ENCODE peak calls at places on chromosomes 5 and 9, in nine cellular contexts. B is A549, C is HCT116, J is A673, T is GM06990, N is GM12865, H is fibroblast of lung, A is GM12864, K is BE2C. G is an unnamed sample.

GRCh38 chr5:146399446-146399845 is 47.7 kb upstream of the TCERG1 start:
- DNase-seq in B (no peak), C (no peak), J (no peak), T (no peak), N (no peak), H (no peak), A (no peak), K (no peak), G (no peak)

GRCh38 chr9:94911986-94912635 is 185.6 kb downstream of the AOPEP start:
- DNase-seq in B (no peak), C (no peak), J (no peak), T (no peak), N (no peak), H (no peak), A (no peak), K (no peak), G (no peak)

GRCh38 chr9:134393582-134394280 is 67.5 kb downstream of the RXRA start:
- DNase-seq in B (no peak), C (no peak), J (no peak), T (no peak), N (peak), H (no peak), A (no peak), K (no peak), G (no peak)

GRCh38 chr5:7080501-7080900 is 315.4 kb upstream of the ADCY2 start:
- DNase-seq in B (no peak), C (no peak), J (no peak), T (no peak), N (no peak), H (no peak), A (no peak), K (no peak), G (no peak)

GRCh38 chr5:150485770-150486401 is 22.0 kb upstream of the NDST1 start:
- DNase-seq in B (peak), C (no peak), J (peak), T (peak), N (peak), H (peak), A (no peak), K (peak), G (peak)

GRCh38 chr5:54037205-54037604 is 273.2 kb downstream of the ARL15 start:
- DNase-seq in B (no peak), C (no peak), J (no peak), T (no peak), N (no peak), H (no peak), A (no peak), K (no peak), G (no peak)

GRCh38 chr5:91162534-91163381 is 220.4 kb downstream of the ARRDC3 start:
- DNase-seq in B (peak), C (peak), J (no peak), T (peak), N (peak), H (peak), A (peak), K (no peak), G (peak)

GRCh38 chr9:120925535-120926396 is 830 bp downstream of the TRAF1 start:
- DNase-seq in B (peak), C (no peak), J (no peak), T (peak), N (peak), H (peak), A (peak), K (no peak), G (peak)

GRCh38 chr5:147466581-147466980 is 43.3 kb downstream of the DPYSL3 start:
- DNase-seq in B (no peak), C (no peak), J (no peak), T (no peak), N (no peak), H (no peak), A (no peak), K (no peak), G (no peak)

GRCh38 chr5:15502208-15502607 is 2.2 kb downstream of the FBXL7 start:
- DNase-seq in B (no peak), C (no peak), J (peak), T (no peak), N (no peak), H (peak), A (no peak), K (no peak), G (no peak)

GRCh38 chr9:6216951-6217350 is 1.3 kb downstream of the IL33 start:
- DNase-seq in B (no peak), C (no peak), J (no peak), T (no peak), N (no peak), H (no peak), A (no peak), K (no peak), G (no peak)

GRCh38 chr5:54985301-54986268 is at the start of gene ESM1:
- DNase-seq in B (no peak), C (no peak), J (no peak), T (no peak), N (no peak), H (peak), A (no peak), K (no peak), G (no peak)

GRCh38 chr9:111676116-111676515 is 14.7 kb downstream of the GNG10 start:
- DNase-seq in B (no peak), C (no peak), J (no peak), T (no peak), N (no peak), H (no peak), A (no peak), K (no peak), G (no peak)

GRCh38 chr9:130780865-130781504 is 54.1 kb upstream of the ABL1 start:
- DNase-seq in B (peak), C (no peak), J (peak), T (no peak), N (no peak), H (peak), A (no peak), K (peak), G (no peak)

GRCh38 chr9:6673326-6674025 is 27.9 kb upstream of the GLDC start:
- DNase-seq in B (no peak), C (no peak), J (no peak), T (peak), N (peak), H (no peak), A (no peak), K (no peak), G (no peak)

GRCh38 chr9:120978987-120979386 is 52.4 kb upstream of the TRAF1 start:
- DNase-seq in B (no peak), C (no peak), J (no peak), T (no peak), N (no peak), H (no peak), A (no peak), K (no peak), G (no peak)

GRCh38 chr9:34139477-34140146 is 13.1 kb upstream of the DCAF12 start:
- DNase-seq in B (peak), C (peak), J (peak), T (no peak), N (peak), H (peak), A (no peak), K (peak), G (no peak)

GRCh38 chr9:136694163-136694864 is 7.1 kb upstream of the AGPAT2 start:
- DNase-seq in B (peak), C (peak), J (peak), T (no peak), N (peak), H (peak), A (no peak), K (peak), G (peak)

GRCh38 chr9:91502913-91503649 is 79.4 kb upstream of the NFIL3 start:
- DNase-seq in B (no peak), C (no peak), J (no peak), T (no peak), N (no peak), H (no peak), A (no peak), K (no peak), G (no peak)

GRCh38 chr5:122661496-122662180 is 113.2 kb upstream of the SNX2 start:
- DNase-seq in B (no peak), C (no peak), J (peak), T (no peak), N (no peak), H (peak), A (no peak), K (no peak), G (no peak)

GRCh38 chr9:121646992-121647391 is 4.4 kb upstream of the DAB2IP start:
- DNase-seq in B (no peak), C (no peak), J (no peak), T (no peak), N (no peak), H (no peak), A (no peak), K (no peak), G (no peak)

GRCh38 chr9:111961575-111961974 is 65.0 kb downstream of the UGCG start:
- DNase-seq in B (peak), C (peak), J (peak), T (no peak), N (no peak), H (peak), A (no peak), K (no peak), G (no peak)

GRCh38 chr9:20209421-20210340 is 412.6 kb downstream of the MLLT3 start:
- DNase-seq in B (no peak), C (no peak), J (no peak), T (no peak), N (peak), H (no peak), A (no peak), K (no peak), G (no peak)

GRCh38 chr9:132648283-132648682 is 21.5 kb downstream of the DDX31 start:
- DNase-seq in B (no peak), C (no peak), J (no peak), T (no peak), N (no peak), H (no peak), A (no peak), K (no peak), G (no peak)

GRCh38 chr5:168177831-168178450 is 113.5 kb upstream of the WWC1 start:
- DNase-seq in B (no peak), C (no peak), J (no peak), T (peak), N (no peak), H (no peak), A (no peak), K (peak), G (no peak)

GRCh38 chr9:69181908-69182353 is 7.9 kb downstream of the TJP2 start:
- DNase-seq in B (no peak), C (no peak), J (no peak), T (no peak), N (no peak), H (no peak), A (no peak), K (no peak), G (no peak)

GRCh38 chr9:89498845-89499480 is 1.1 kb upstream of the SEMA4D start:
- DNase-seq in B (no peak), C (no peak), J (no peak), T (peak), N (peak), H (no peak), A (peak), K (no peak), G (peak)

GRCh38 chr5:179795049-179795862 is 1.5 kb downstream of the LTC4S start:
- DNase-seq in B (no peak), C (no peak), J (no peak), T (no peak), N (no peak), H (no peak), A (no peak), K (no peak), G (no peak)

GRCh38 chr9:18238254-18238653 is 235.7 kb upstream of the ADAMTSL1 start:
- DNase-seq in B (peak), C (no peak), J (no peak), T (no peak), N (no peak), H (peak), A (no peak), K (no peak), G (no peak)

GRCh38 chr5:163964650-163965049 is 459.2 kb downstream of the MAT2B start:
- DNase-seq in B (no peak), C (no peak), J (no peak), T (no peak), N (no peak), H (peak), A (no peak), K (no peak), G (no peak)

GRCh38 chr5:59036274-59036961 is 453.5 kb downstream of the RAB3C start:
- DNase-seq in B (peak), C (peak), J (peak), T (no peak), N (no peak), H (peak), A (no peak), K (no peak), G (no peak)

GRCh38 chr9:90894956-90895687 is 93.5 kb downstream of the SYK start:
- DNase-seq in B (peak), C (no peak), J (peak), T (no peak), N (no peak), H (peak), A (no peak), K (no peak), G (no peak)

GRCh38 chr5:81517462-81517861 is 123.5 kb upstream of the ACOT12 start:
- DNase-seq in B (no peak), C (no peak), J (no peak), T (no peak), N (no peak), H (peak), A (no peak), K (no peak), G (no peak)

GRCh38 chr5:81519217-81519905 is 125.4 kb upstream of the ACOT12 start:
- DNase-seq in B (no peak), C (no peak), J (no peak), T (peak), N (no peak), H (no peak), A (no peak), K (no peak), G (no peak)

GRCh38 chr5:81513468-81513867 is 119.5 kb upstream of the ACOT12 start:
- DNase-seq in B (no peak), C (no peak), J (no peak), T (no peak), N (no peak), H (no peak), A (no peak), K (no peak), G (no peak)

GRCh38 chr5:81513982-81514381 is 120.0 kb upstream of the ACOT12 start:
- DNase-seq in B (peak), C (no peak), J (peak), T (no peak), N (no peak), H (peak), A (no peak), K (no peak), G (no peak)
- TF ChIP-seq CTCF in B (peak), C (peak), J (peak), T (peak), N (peak), H (peak), A (no peak), K (no peak), G (peak)

GRCh38 chr5:929596-929995 is 36.9 kb downstream of the TRIP13 start:
- DNase-seq in B (no peak), C (no peak), J (no peak), T (no peak), N (no peak), H (no peak), A (no peak), K (no peak), G (no peak)

GRCh38 chr5:923473-923873 is 30.8 kb downstream of the TRIP13 start:
- DNase-seq in B (peak), C (peak), J (peak), T (peak), N (peak), H (peak), A (no peak), K (peak), G (peak)

GRCh38 chr5:922745-923472 is 30.2 kb downstream of the TRIP13 start:
- DNase-seq in B (no peak), C (no peak), J (no peak), T (no peak), N (no peak), H (no peak), A (no peak), K (no peak), G (no peak)

GRCh38 chr5:927172-928015 is 34.7 kb downstream of the TRIP13 start:
- DNase-seq in B (no peak), C (no peak), J (no peak), T (no peak), N (no peak), H (no peak), A (no peak), K (no peak), G (no peak)

DNA sequence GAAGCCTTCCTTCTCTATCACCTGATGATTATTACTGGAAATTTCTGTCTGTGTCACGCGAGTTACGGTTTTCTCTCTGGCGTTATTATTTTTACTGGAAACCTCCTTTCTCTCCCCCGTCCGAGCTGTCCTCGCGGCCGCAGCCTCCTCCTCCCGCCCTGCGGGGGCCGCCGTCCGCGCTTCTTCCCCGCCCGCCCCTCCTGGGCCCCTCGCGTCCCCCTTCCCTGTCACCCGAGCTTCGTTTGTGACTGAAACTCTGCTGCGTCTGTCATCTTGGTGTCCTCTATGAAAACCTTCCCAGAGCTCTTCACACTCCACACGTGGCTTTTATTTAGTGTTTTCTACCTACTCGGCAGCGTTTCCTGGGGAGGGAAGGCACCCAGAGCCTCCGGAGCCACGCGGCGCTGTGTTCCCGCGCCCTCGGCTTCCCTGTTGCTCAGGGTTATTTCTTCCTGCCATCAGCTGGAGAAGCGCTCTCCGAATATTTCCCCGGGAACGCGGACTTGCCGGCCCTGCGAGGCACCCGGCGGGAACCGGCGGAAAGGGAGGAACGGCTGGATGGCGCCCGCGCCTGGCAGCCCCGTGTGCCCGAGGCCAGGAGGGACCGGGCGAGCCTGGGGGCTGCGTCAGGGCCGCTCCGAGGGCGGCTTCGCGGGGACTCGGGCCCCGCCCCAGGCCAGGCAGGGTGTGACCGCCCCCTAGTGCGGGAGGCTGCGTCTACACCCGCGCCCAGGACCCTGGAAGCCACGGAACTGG is 33.9 kb downstream of the TRIP13 start:
- DNase-seq in B (no peak), C (no peak), J (peak), T (no peak), N (no peak), H (peak), A (no peak), K (peak), G (peak)
- TF ChIP-seq CTCF in B (no peak), C (no peak), J (peak), T (peak), N (peak), H (peak), A (no peak), K (peak), G (peak)

DNA sequence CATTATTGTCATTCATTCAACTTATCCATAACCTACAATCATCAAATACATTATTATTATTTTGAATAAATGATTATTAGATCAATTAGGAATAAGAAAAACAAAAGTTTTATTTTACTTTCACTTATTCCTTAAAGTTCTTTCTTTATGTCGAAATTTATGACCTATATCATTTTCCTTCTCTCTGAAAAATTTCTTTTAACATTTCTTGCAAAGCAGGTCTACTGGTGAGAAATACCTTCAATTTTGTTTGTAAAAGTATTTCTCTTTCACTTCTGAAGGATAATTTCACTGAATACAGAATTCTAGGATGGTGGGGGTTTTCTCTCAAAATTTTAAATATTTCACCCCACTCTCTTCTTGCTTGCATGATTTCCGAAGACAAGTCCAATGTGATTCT is 2.6 kb upstream of the CCNI2 start:
- DNase-seq in B (no peak), C (no peak), J (no peak), T (no peak), N (no peak), H (no peak), A (no peak), K (no peak), G (no peak)
- TF ChIP-seq CTCF in B (no peak), C (no peak), J (no peak), T (no peak), N (no peak), H (no peak), A (no peak), K (no peak), G (no peak)

GRCh38 chr5:68795190-68795589 is 298.6 kb upstream of the SLC30A5 start:
- DNase-seq in B (no peak), C (no peak), J (no peak), T (no peak), N (no peak), H (no peak), A (no peak), K (no peak), G (no peak)
- TF ChIP-seq CTCF in B (no peak), C (no peak), J (no peak), T (no peak), N (no peak), H (no peak), A (no peak), K (no peak), G (no peak)

GRCh38 chr9:87664153-87665060 is 61.5 kb upstream of the CTSL start:
- DNase-seq in B (no peak), C (no peak), J (no peak), T (no peak), N (no peak), H (no peak), A (no peak), K (no peak), G (no peak)

GRCh38 chr9:87668222-87668621 is 57.7 kb upstream of the CTSL start:
- DNase-seq in B (no peak), C (no peak), J (no peak), T (no peak), N (no peak), H (no peak), A (no peak), K (no peak), G (no peak)

GRCh38 chr9:87668722-87669121 is 57.2 kb upstream of the CTSL start:
- DNase-seq in B (no peak), C (no peak), J (no peak), T (no peak), N (no peak), H (no peak), A (no peak), K (no peak), G (no peak)

GRCh38 chr9:87665516-87665915 is 60.4 kb upstream of the CTSL start:
- DNase-seq in B (no peak), C (no peak), J (no peak), T (no peak), N (no peak), H (no peak), A (no peak), K (no peak), G (no peak)

DNA sequence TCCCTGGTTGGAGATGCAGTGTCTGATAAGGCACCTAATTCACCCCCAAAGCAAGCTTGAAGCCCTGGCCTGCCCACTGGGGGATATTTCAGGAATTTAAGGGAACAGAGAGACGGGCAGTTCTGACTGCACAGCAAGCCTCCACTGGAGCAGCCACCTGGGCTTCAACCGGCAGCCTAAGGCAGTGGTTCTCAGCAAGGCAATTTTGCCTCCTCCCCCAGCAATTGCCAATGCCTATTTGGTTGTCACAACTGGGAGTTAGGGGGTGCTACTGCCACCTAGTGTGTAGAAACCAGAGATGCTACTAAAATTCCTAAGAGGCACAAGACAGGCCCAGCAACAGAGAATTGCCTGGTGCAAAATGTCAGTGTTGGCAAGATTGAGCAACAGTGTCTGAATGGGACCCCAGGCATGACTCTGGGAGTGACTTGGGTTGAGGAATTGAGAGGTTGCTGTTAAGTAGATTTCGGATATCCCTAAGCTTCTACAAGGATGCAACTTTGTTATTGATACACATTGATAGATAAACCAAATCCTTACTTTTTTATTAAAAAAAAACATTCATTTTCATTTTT is 58.7 kb upstream of the CTSL start:
- DNase-seq in B (peak), C (peak), J (peak), T (no peak), N (peak), H (no peak), A (no peak), K (no peak), G (no peak)
- TF ChIP-seq CTCF in B (peak), C (peak), J (peak), T (peak), N (peak), H (peak), A (peak), K (peak), G (peak)

GRCh38 chr5:11177993-11178711 is 417.1 kb upstream of the DAP start:
- DNase-seq in B (no peak), C (no peak), J (no peak), T (no peak), N (no peak), H (no peak), A (no peak), K (no peak), G (no peak)

GRCh38 chr5:11171236-11171635 is 410.2 kb upstream of the DAP start:
- DNase-seq in B (no peak), C (no peak), J (no peak), T (no peak), N (no peak), H (no peak), A (no peak), K (no peak), G (no peak)

GRCh38 chr5:11172484-11172883 is 411.4 kb upstream of the DAP start:
- DNase-seq in B (no peak), C (no peak), J (no peak), T (no peak), N (no peak), H (no peak), A (no peak), K (no peak), G (no peak)

GRCh38 chr5:11174601-11175000 is 413.6 kb upstream of the DAP start:
- DNase-seq in B (no peak), C (no peak), J (no peak), T (no peak), N (no peak), H (no peak), A (no peak), K (no peak), G (no peak)
- TF ChIP-seq CTCF in B (no peak), C (no peak), J (no peak), T (no peak), N (no peak), H (no peak), A (no peak), K (no peak), G (no peak)

G was measured in GM13977.